ENCODE peak calls at places on chromosomes 2 and 18, in eight cellular contexts. R is T-helper 1 cell; V is activated CD4-positive, alpha-beta T cell treated with anti-CD3 and anti-CD28 coated beads, Interleukin-2, amount 10 ng/mL, durations not matched to agents 7 days and 5 days; H is tibial nerve; X is anterior cingulate cortex; B is H54; P is upper lobe of right lung; W is lower lobe of right lung. M is an unnamed sample.
A peak's percentile ranks its signal among the peaks of the same experiment; 100 is the strongest.

GRCh38 chr2:191625016-191625415 is 52.9 kb upstream of the NABP1 start:
- DNase-seq in H (no peak), P (peak; percentile 62), B (no peak), V (peak; percentile 42), X (no peak), W (peak; percentile 49), R (peak; percentile 38), M (peak; percentile 36)

GRCh38 chr2:133817680-133818566 is 249.7 kb upstream of the NCKAP5 start:
- DNase-seq in R (no peak), V (no peak), H (no peak), X (no peak), B (peak; percentile 30), W (no peak), P (no peak), M (no peak)

GRCh38 chr2:41038408-41038807 is 586.5 kb upstream of the SLC8A1 start:
- DNase-seq in X (no peak), R (no peak), W (no peak), P (no peak), H (no peak), V (no peak), B (no peak), M (no peak)

GRCh38 chr2:73253400-73253799 is 19.3 kb downstream of the CCT7 start:
- DNase-seq in P (peak; percentile 6), X (no peak), W (no peak), H (no peak), V (no peak), R (no peak), B (no peak), M (no peak)

GRCh38 chr2:74471332-74472065 is 981 bp downstream of the MRPL53 start:
- DNase-seq in P (no peak), H (no peak), B (no peak), V (no peak), W (no peak), R (no peak), X (no peak), M (no peak)

GRCh38 chr18:21134895-21135294 is 23.3 kb upstream of the ROCK1 start:
- DNase-seq in H (no peak), V (peak; percentile 47), X (no peak), W (no peak), B (no peak), P (no peak), R (no peak), M (no peak)

GRCh38 chr18:59559528-59559927 is 137.7 kb downstream of the CCBE1 start:
- DNase-seq in W (no peak), P (no peak), V (no peak), B (no peak), R (no peak), X (no peak), H (no peak), M (no peak)

GRCh38 chr2:2787301-2787907 is 456.3 kb upstream of the MYT1L start:
- DNase-seq in R (no peak), H (no peak), P (no peak), X (no peak), W (no peak), B (no peak), V (no peak), M (no peak)

GRCh38 chr2:9408641-9409151 is 14.6 kb downstream of the ITGB1BP1 start:
- DNase-seq in R (no peak), B (no peak), P (peak; percentile 35), V (no peak), H (no peak), W (no peak), X (peak; percentile 11), M (no peak)

GRCh38 chr2:11914455-11914854 is 168.0 kb downstream of the LPIN1 start:
- DNase-seq in P (no peak), X (no peak), B (no peak), V (no peak), H (no peak), W (no peak), R (no peak), M (peak; percentile 85)

GRCh38 chr2:137969418-137969765 is 5.1 kb downstream of the HNMT start:
- DNase-seq in B (peak; percentile 23), V (no peak), P (no peak), W (no peak), R (no peak), H (no peak), X (no peak), M (no peak)

GRCh38 chr2:85076618-85077274 is 56.4 kb upstream of the TCF7L1 start:
- DNase-seq in R (no peak), X (no peak), V (no peak), H (no peak), P (no peak), B (no peak), W (no peak), M (no peak)

GRCh38 chr2:40450066-40450841 is 1.6 kb downstream of the SLC8A1 start:
- DNase-seq in W (peak; percentile 53), X (no peak), H (no peak), B (no peak), P (no peak), V (peak; percentile 24), R (no peak), M (peak; percentile 54)